ENCODE peak calls at places on chromosomes 6 and 20, in five cellular contexts. K, Q, C, Z and V are unnamed samples.

GRCh38 chr6:41424370-41425058 is 89.1 kb downstream of the NCR2 start:
- DNase-seq in K (peak), Q (peak), C (peak), Z (peak), V (peak)

GRCh38 chr20:37408202-37408929 is 62.4 kb downstream of the SRC start:
- DNase-seq in K (no peak), Q (no peak), C (no peak), Z (no peak), V (peak)

GRCh38 chr6:39824030-39824926 is 32.1 kb downstream of the DAAM2 start:
- DNase-seq in K (no peak), Q (no peak), C (no peak), Z (no peak), V (peak)

GRCh38 chr6:154352898-154353585 is 3.6 kb downstream of the IPCEF1 start:
- DNase-seq in K (no peak), Q (no peak), C (no peak), Z (no peak), V (peak)

GRCh38 chr6:33359331-33359730 is 32.3 kb upstream of the KIFC1 start:
- DNase-seq in K (no peak), Q (no peak), C (no peak), Z (no peak), V (no peak)

GRCh38 chr20:17647391-17648305 is 34.4 kb downstream of the RRBP1 start:
- DNase-seq in K (no peak), Q (no peak), C (no peak), Z (no peak), V (no peak)

GRCh38 chr20:50309764-50310672 is 119.4 kb downstream of the CEBPB start:
- DNase-seq in K (no peak), Q (no peak), C (no peak), Z (no peak), V (peak)

GRCh38 chr6:129567374-129567773 is 142.6 kb downstream of the ARHGAP18 start:
- DNase-seq in K (peak), Q (peak), C (no peak), Z (no peak), V (peak)

GRCh38 chr6:142009647-142010046 is 123.1 kb upstream of the GJE1 start:
- DNase-seq in K (no peak), Q (peak), C (peak), Z (no peak), V (no peak)

DNA sequence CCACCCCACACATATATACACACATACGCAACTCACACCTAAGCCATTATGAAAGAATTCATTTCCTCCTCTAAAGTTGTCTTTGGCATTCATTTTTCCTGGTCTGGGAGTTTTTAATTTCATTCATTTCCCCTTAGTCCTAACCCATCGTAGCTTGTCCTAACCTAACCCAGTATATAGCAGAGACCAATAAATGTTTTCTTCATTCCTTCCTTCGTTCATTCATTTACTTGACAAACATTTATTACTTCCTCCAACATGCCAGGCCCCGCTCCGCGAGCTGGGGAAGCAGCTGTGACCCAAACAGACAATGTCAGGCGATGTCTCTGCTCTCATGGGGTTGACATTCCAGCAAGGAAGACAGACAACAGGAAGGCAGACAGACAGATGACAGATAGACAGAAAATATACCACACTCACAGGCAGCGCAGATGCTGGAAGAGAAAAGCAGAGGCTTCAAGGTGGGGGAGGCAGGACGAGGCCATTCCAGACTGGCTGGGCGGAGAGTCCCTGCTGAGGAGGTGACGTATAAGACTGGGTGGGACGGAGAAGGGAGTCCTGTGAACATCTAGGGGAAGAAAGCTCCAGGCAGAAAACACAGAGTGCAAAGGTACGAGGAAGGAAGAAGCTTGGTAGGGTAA is 33.7 kb upstream of the SIRPA start:
- DNase-seq in K (no peak), Q (peak), C (peak), Z (peak), V (no peak)
- H3K9ac ChIP-seq in K (no peak), Q (no peak), C (peak), Z (peak), V (no peak)

DNA sequence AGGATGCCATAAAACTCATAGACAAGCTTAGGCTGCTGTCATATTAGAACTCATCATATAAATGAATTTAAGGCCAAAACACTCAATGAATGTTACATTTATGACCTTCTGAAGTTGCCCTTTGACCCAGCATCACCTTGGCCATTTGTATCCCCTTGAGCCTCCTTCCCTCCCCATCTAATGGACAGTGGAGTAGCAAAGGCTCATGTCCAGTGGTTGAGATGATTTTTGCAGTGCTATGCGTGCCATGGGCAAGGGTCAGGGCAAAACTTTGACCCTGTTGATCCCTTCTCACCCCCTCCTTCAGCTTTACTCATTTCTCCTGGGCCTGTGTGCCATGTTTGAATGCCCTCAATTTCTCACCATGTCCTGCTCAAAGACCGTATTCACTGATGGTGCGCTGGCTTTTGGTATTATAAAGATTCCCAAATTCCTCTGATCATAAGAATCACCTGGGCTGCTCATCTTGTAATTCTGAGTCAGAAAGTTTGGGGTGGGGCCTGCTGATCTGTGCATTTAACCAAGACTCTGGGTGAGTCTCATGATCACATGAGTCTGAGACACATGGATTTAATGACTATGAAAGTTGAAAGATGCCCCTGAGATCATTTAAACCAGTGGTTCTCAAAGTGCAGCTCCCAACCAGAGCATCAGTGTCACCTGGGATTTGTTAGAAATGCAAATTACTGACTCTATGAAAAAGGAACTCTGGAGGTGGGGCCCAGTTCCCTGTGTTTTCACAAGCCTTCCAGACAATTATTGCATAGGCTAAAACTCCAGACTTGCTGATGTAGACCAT is 57.5 kb upstream of the IL20RA start:
- DNase-seq in K (no peak), Q (no peak), C (no peak), Z (peak), V (no peak)
- H3K9ac ChIP-seq in K (no peak), Q (no peak), C (no peak), Z (no peak), V (no peak)

GRCh38 chr20:25148181-25148981 is 47.1 kb upstream of the ENTPD6 start:
- DNase-seq in K (no peak), Q (peak), C (peak), Z (no peak), V (peak)
- H3K9ac ChIP-seq in K (no peak), Q (no peak), C (peak), Z (no peak), V (no peak)

GRCh38 chr6:34490390-34491090 is 24.7 kb downstream of the PACSIN1 start:
- DNase-seq in K (no peak), Q (no peak), C (no peak), Z (no peak), V (peak)
- H3K9ac ChIP-seq in K (no peak), Q (no peak), C (no peak), Z (no peak), V (no peak)

DNA sequence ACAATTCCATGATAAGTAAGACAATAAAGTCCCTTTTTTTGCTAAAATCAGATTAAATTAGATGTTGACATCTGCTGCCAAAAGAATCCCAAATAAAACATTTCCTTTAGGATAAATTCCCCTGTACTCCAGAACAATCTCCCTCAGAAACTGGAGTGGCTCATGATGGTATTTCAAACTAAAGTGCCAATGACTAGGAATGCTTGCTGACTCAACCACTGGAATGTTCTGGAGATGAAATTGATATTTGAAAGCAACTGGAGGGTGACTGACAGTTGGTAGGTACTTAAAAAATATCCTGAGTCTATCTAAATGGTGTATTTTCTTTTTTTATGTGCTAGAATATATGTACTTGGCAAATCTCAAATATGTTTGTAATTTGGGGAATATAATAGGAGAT is 350.1 kb upstream of the TSHZ2 start:
- DNase-seq in K (no peak), Q (no peak), C (no peak), Z (no peak), V (no peak)
- H3K9ac ChIP-seq in K (no peak), Q (no peak), C (no peak), Z (no peak), V (no peak)

DNA sequence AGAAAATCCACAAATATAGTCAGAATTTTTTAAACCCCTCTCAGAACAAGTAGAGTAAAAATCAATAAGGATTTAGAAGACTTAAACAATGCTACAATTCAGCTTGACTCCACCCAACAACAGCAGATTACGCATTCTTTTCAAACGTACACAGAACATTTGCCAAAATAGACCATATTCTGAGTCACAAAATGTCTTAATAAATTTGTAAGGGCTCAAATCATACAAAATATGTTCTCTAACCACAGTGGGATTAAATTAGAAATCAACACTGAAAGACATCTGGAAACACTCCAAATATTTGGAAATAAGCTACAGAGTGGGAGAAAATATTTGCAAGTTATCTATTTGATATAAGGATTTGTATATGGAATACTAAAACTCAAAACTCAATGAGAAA is 164.2 kb upstream of the AKAP12 start:
- DNase-seq in K (no peak), Q (peak), C (no peak), Z (peak), V (no peak)
- H3K9ac ChIP-seq in K (no peak), Q (no peak), C (no peak), Z (no peak), V (no peak)

GRCh38 chr6:156786652-156787051 is 9.5 kb downstream of the ARID1B start:
- DNase-seq in K (no peak), Q (no peak), C (no peak), Z (no peak), V (peak)

GRCh38 chr6:156791261-156791850 is 14.2 kb downstream of the ARID1B start:
- DNase-seq in K (peak), Q (peak), C (peak), Z (peak), V (peak)

GRCh38 chr6:156790711-156791110 is 13.5 kb downstream of the ARID1B start:
- DNase-seq in K (no peak), Q (no peak), C (no peak), Z (no peak), V (no peak)

GRCh38 chr6:156789081-156789943 is 12.1 kb downstream of the ARID1B start:
- DNase-seq in K (no peak), Q (no peak), C (no peak), Z (no peak), V (peak)

GRCh38 chr6:156787569-156788492 is 10.7 kb downstream of the ARID1B start:
- DNase-seq in K (no peak), Q (no peak), C (no peak), Z (no peak), V (peak)
- H3K9ac ChIP-seq in K (no peak), Q (no peak), C (no peak), Z (no peak), V (no peak)

DNA sequence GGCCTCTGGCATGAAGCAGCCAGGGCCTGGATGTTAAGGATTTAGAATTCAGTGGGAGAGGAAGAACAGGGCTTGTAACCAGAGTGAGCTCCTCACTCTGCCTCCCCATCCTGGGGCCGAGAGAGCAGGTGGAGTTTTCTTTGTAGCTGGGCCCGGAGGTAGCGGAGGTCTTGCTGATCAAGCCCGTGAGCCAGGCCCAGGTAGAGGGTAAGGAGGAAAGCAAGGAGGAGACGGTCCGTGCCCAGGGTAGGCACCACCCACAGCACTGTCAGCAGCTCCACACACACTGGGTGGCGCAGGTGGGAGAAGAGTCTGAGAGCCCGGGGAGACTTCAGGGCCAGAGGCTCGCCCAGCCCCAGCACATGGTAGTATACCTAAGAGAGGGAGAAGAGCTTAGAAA is 2.1 kb upstream of the PPP1R18 start:
- DNase-seq in K (no peak), Q (no peak), C (no peak), Z (no peak), V (no peak)
- H3K9ac ChIP-seq in K (no peak), Q (peak), C (peak), Z (peak), V (no peak)

GRCh38 chr20:36065427-36065998 is 89.0 kb upstream of the EPB41L1 start:
- DNase-seq in K (no peak), Q (no peak), C (no peak), Z (no peak), V (no peak)
- H3K9ac ChIP-seq in K (peak), Q (no peak), C (peak), Z (no peak), V (no peak)

DNA sequence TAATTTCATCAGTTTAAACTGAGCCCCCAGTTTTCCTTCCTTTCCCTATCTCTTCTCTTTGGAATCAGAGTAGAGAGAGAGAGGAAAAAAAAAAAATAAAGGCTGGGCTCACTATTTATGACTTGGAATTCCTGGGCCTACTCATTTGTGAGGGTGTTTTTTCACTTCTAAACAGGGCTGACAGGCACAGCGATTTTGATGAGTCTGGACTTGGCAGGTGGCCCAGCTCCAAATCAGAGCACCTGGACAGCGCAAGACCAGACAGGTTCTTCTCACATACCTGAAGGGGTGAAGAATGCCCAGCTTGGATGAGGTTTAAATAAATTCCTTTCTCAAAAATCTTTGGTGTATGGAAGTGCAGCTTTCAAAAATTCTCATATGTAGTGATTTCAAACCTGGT is 122.2 kb downstream of the KIF13A start:
- DNase-seq in K (no peak), Q (no peak), C (no peak), Z (peak), V (no peak)
- H3K9ac ChIP-seq in K (no peak), Q (no peak), C (peak), Z (peak), V (no peak)